ENCODE peak calls at places on chromosomes 13 and 19, in six cellular contexts. Z is pancreas, S is body of pancreas, V is tibial artery, Y is Peyer's patch, D is cardiac muscle cell. Q is an unnamed sample.

GRCh38 chr19:42465827-42466280 is 23.1 kb upstream of the CXCL17 start:
- DNase-seq in Z (no peak), S (no peak), V (no peak), Y (no peak), D (no peak), Q (no peak)

GRCh38 chr19:44113138-44113783 is at the start of gene ZNF225:
- DNase-seq in Z (peak; percentile 96), S (peak; percentile 99), V (peak; percentile 96), Y (peak; percentile 91), D (peak; percentile 99), Q (peak; percentile 94)

GRCh38 chr13:31110169-31110568 is 51.5 kb downstream of the HSPH1 start:
- DNase-seq in Z (no peak), S (no peak), V (no peak), Y (no peak), D (no peak), Q (no peak)

GRCh38 chr19:45809643-45810159 is 5.4 kb downstream of the RSPH6A start:
- DNase-seq in Z (no peak), S (no peak), V (no peak), Y (peak; percentile 49), D (peak; percentile 76), Q (no peak)

GRCh38 chr13:85141425-85141824 is 657.8 kb downstream of the SLITRK6 start:
- DNase-seq in Z (no peak), S (no peak), V (no peak), Y (no peak), D (no peak), Q (no peak)

GRCh38 chr13:100658363-100658762 is 16.2 kb downstream of the TMTC4 start:
- DNase-seq in Z (no peak), S (no peak), V (no peak), Y (no peak), D (no peak), Q (no peak)

GRCh38 chr13:96346846-96347367 is 257.0 kb downstream of the HS6ST3 start:
- DNase-seq in Z (no peak), S (no peak), V (no peak), Y (no peak), D (no peak), Q (no peak)

GRCh38 chr19:45473366-45474190 is 5.8 kb downstream of the FOSB start:
- DNase-seq in Z (no peak), S (no peak), V (no peak), Y (no peak), D (no peak), Q (no peak)

GRCh38 chr19:49073514-49074378 is 1.2 kb upstream of the KCNA7 start:
- DNase-seq in Z (no peak), S (no peak), V (no peak), Y (no peak), D (no peak), Q (no peak)

GRCh38 chr19:6215701-6216235 is 64.0 kb downstream of the MLLT1 start:
- DNase-seq in Z (no peak), S (no peak), V (no peak), Y (peak; percentile 38), D (no peak), Q (no peak)

GRCh38 chr13:113113846-113114271 is 8.3 kb downstream of the F7 start:
- DNase-seq in Z (peak; percentile 55), S (no peak), V (peak; percentile 13), Y (peak; percentile 26), D (no peak), Q (peak; percentile 46)

GRCh38 chr19:1665565-1666047 is 13.2 kb upstream of the TCF3 start:
- DNase-seq in Z (no peak), S (no peak), V (no peak), Y (no peak), D (no peak), Q (no peak)
- H3K27ac ChIP-seq in Z (no peak overlapping the region), S (no peak overlapping the region), V (no peak overlapping the region), Y (no peak overlapping the region), D (peak overlapping the region; percentile 7), Q (no peak overlapping the region)

DNA sequence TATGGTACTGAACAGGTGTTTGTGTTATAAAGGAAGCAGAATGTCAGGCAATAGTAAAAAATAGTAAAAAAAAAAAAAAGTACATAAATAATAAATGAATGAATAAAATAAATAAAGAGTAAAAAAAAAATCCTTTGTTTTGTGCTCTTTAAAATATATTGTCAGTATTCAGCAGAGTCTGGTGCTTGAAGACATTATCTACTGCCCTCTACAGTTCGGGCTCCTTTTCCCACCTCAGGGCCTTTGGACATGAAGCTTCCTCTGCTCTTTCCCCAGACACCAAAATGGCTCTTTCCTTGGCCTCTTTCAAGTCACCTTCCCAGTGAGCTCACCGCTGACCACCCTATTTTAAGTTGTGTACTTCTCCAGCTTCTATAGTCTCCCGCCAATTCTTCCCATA is 137.5 kb downstream of the TNFRSF19 start:
- DNase-seq in Z (no peak), S (no peak), V (no peak), Y (no peak), D (peak; percentile 54), Q (no peak)
- TF ChIP-seq CTCF in Z (no peak), S (peak; percentile 21), V (no peak), Y (no peak), D (peak; percentile 40), Q (peak; percentile 33)

GRCh38 chr13:73057284-73058025 is 1.4 kb upstream of the KLF5 start:
- DNase-seq in Z (no peak), S (no peak), V (no peak), Y (no peak), D (no peak), Q (no peak)
- H3K4me3 ChIP-seq in Z (no peak overlapping the region), S (no peak overlapping the region), V (no peak overlapping the region), Y (peak overlapping the region; percentile 86), D (no peak overlapping the region), Q (no peak overlapping the region)

DNA sequence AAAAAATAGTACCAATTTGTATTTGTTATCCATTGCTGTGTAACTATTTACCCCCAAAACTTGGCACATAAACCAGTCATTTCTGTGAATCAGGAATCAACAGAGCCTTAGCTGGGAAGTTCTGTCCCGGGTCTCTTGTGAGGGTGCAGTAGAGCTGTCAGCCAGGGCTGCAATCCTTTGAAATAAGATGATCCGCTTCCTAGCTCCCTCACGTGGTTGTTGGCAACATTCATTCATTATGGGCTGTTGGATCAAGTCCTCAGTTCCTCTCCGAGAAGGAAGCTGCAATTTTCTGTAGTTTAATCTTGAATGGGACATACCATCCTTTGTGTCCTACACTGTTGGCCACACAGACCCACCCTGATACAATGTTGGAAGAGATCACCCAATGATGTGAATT is 277.2 kb downstream of the SUCLA2 start:
- DNase-seq in Z (no peak), S (no peak), V (no peak), Y (no peak), D (no peak), Q (no peak)
- H3K27ac ChIP-seq in Z (no peak overlapping the region), S (no peak overlapping the region), V (no peak overlapping the region), Y (no peak overlapping the region), D (no peak overlapping the region), Q (no peak overlapping the region)

DNA sequence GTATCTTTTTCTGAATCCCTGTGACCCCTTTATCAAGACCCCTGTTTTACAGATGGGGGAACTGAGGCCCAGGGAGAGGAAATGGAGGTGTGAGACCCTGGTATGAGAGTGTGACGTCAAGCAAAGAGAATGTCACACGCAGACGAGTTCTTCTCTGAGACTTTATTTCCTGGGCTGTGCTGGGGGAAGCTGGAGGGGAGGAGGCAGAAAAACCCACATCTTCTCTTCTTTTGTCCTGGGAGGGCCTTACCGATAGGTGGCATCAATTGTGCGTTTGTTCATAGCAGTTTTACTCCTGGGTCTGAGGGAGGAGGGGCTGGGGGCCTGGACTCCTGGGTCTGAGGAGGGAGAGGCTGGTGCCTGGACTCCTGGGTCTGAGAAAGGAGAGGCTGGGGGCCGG is 4.9 kb upstream of the KLK15 start:
- DNase-seq in Z (no peak), S (no peak), V (no peak), Y (no peak), D (peak; percentile 7), Q (no peak)
- TF ChIP-seq CTCF in Z (no peak), S (no peak), V (no peak), Y (no peak), D (peak; percentile 20), Q (no peak)

Q was measured in upper lobe of right lung.